ENCODE peak calls at places on chromosome 1, in seven cellular contexts. P is smooth muscle cell of the brain vasculature; G is activated naive CD4-positive, alpha-beta T cell; O is LHCN-M2; W is activated T-helper 1 cell treated with anti-CD3 and anti-CD28 coated beads, Interleukin-12 subunit alpha, Interleukin-12 subunit beta, Interleukin-2, Interleukin-4 antibody, amounts not matched to agents 30 ng/mL and 10 ng/mL and 1 ng/mL, durations not matched to agents 14 hours and 24 hours and 36 hours; I is Caki2; J is NCI-H1417. U is an unnamed sample.

GRCh38 chr1:162079023-162079422 is 9.5 kb downstream of the NOS1AP start:
- DNase-seq in G (no peak), I (no peak), O (no peak), P (no peak), J (no peak), W (no peak), U (no peak)

GRCh38 chr1:55012661-55013060 is 13.9 kb downstream of the BSND start:
- DNase-seq in P (no peak), G (no peak), I (no peak), J (peak; percentile 51), W (no peak), O (no peak), U (no peak)

GRCh38 chr1:69915347-69915746 is 290.0 kb downstream of the LRRC40 start:
- DNase-seq in I (no peak), W (no peak), P (no peak), O (no peak), G (no peak), J (no peak), U (no peak)

GRCh38 chr1:68291763-68292384 is 59.6 kb upstream of the WLS start:
- DNase-seq in W (no peak), P (no peak), J (no peak), I (no peak), G (no peak), O (no peak), U (no peak)

GRCh38 chr1:228691926-228692325 is 43.4 kb upstream of the RHOU start:
- DNase-seq in W (no peak), I (peak; percentile 26), G (no peak), P (peak; percentile 17), O (peak; percentile 13), J (peak; percentile 48), U (no peak)

GRCh38 chr1:241611063-241611462 is 29.1 kb downstream of the CHML start:
- DNase-seq in W (no peak), I (peak; percentile 80), J (peak; percentile 42), O (peak; percentile 72), P (no peak), G (no peak), U (no peak)

GRCh38 chr1:149978547-149979023 is 31.9 kb downstream of the OTUD7B start:
- DNase-seq in W (no peak), G (no peak), O (peak; percentile 46), P (no peak), I (peak; percentile 44), J (no peak), U (no peak)

GRCh38 chr1:8330271-8331125 is 12.6 kb downstream of the SLC45A1 start:
- DNase-seq in O (no peak), J (no peak), G (no peak), P (no peak), W (no peak), I (no peak), U (no peak)

GRCh38 chr1:202163281-202164270 is 3.2 kb upstream of the PTPN7 start:
- DNase-seq in P (no peak), W (no peak), G (no peak), O (no peak), I (no peak), J (no peak), U (no peak)

GRCh38 chr1:110067957-110068645 is 2.4 kb downstream of the ALX3 start:
- DNase-seq in P (no peak), J (no peak), W (no peak), G (no peak), I (no peak), O (no peak), U (no peak)

GRCh38 chr1:211581521-211581920 is 2.6 kb upstream of the SLC30A1 start:
- DNase-seq in W (no peak), P (no peak), O (no peak), J (no peak), I (no peak), G (no peak), U (no peak)

GRCh38 chr1:26360051-26360806 is 6.3 kb upstream of the CRYBG2 start:
- DNase-seq in J (no peak), G (no peak), O (no peak), P (no peak), W (peak; percentile 36), I (no peak), U (no peak)

GRCh38 chr1:234851450-234852438 is 241.8 kb upstream of the IRF2BP2 start:
- DNase-seq in O (no peak), J (no peak), I (peak; percentile 80), W (no peak), G (no peak), P (no peak), U (no peak)